ENCODE peak calls at places on chromosome 13, in six cellular contexts. One of them, this sample, is unnamed.

GRCh38 chr13:58712191-58712590 is 1080.6 kb downstream of the PCDH17 start:
- DNase-seq in stomach: no peak
- DNase-seq in H1: peak
- DNase-seq in suprapubic skin: no peak
- DNase-seq in SK-N-SH: no peak
- DNase-seq in GM23338: peak
- DNase-seq in this sample: no peak

GRCh38 chr13:33927315-33927714 is 109.4 kb downstream of the RFC3 start:
- DNase-seq in stomach: no peak
- DNase-seq in H1: no peak
- DNase-seq in suprapubic skin: no peak
- DNase-seq in SK-N-SH: no peak
- DNase-seq in GM23338: no peak
- DNase-seq in this sample: no peak

GRCh38 chr13:48000559-48001126 is 430 bp downstream of the SUCLA2 start:
- DNase-seq in stomach: peak
- DNase-seq in H1: no peak
- DNase-seq in suprapubic skin: no peak
- DNase-seq in SK-N-SH: no peak
- DNase-seq in GM23338: peak
- DNase-seq in this sample: no peak

GRCh38 chr13:33191425-33192221 is 93.9 kb downstream of the STARD13 start:
- DNase-seq in stomach: no peak
- DNase-seq in H1: no peak
- DNase-seq in suprapubic skin: no peak
- DNase-seq in SK-N-SH: peak
- DNase-seq in GM23338: no peak
- DNase-seq in this sample: no peak

GRCh38 chr13:93416943-93417342 is 190.3 kb downstream of the GPC6 start:
- DNase-seq in stomach: no peak
- DNase-seq in H1: no peak
- DNase-seq in suprapubic skin: no peak
- DNase-seq in SK-N-SH: no peak
- DNase-seq in GM23338: no peak
- DNase-seq in this sample: no peak

GRCh38 chr13:40502236-40502635 is 164.2 kb downstream of the FOXO1 start:
- DNase-seq in stomach: no peak
- DNase-seq in H1: peak
- DNase-seq in suprapubic skin: no peak
- DNase-seq in SK-N-SH: no peak
- DNase-seq in GM23338: no peak
- DNase-seq in this sample: no peak

GRCh38 chr13:50198508-50198907 is 183.3 kb downstream of the KCNRG start:
- DNase-seq in stomach: no peak
- DNase-seq in H1: no peak
- DNase-seq in suprapubic skin: no peak
- DNase-seq in SK-N-SH: no peak
- DNase-seq in GM23338: no peak
- DNase-seq in this sample: no peak

GRCh38 chr13:89733686-89734085 is 1613.8 kb upstream of the MIR17HG start:
- DNase-seq in stomach: no peak
- DNase-seq in H1: no peak
- DNase-seq in suprapubic skin: no peak
- DNase-seq in SK-N-SH: no peak
- DNase-seq in GM23338: no peak
- DNase-seq in this sample: no peak

GRCh38 chr13:99614465-99614885 is 113.2 kb downstream of the TM9SF2 start:
- DNase-seq in stomach: peak
- DNase-seq in H1: no peak
- DNase-seq in suprapubic skin: no peak
- DNase-seq in SK-N-SH: peak
- DNase-seq in GM23338: peak
- DNase-seq in this sample: no peak

GRCh38 chr13:110283661-110284516 is 23.1 kb downstream of the COL4A1 start:
- DNase-seq in stomach: no peak
- DNase-seq in H1: no peak
- DNase-seq in suprapubic skin: no peak
- DNase-seq in SK-N-SH: no peak
- DNase-seq in GM23338: no peak
- DNase-seq in this sample: no peak

GRCh38 chr13:50400930-50401553 is 385.8 kb downstream of the KCNRG start:
- DNase-seq in stomach: no peak
- DNase-seq in H1: no peak
- DNase-seq in suprapubic skin: no peak
- DNase-seq in SK-N-SH: no peak
- DNase-seq in GM23338: no peak
- DNase-seq in this sample: no peak

GRCh38 chr13:111225810-111226546 is 94.5 kb upstream of the TEX29 start:
- DNase-seq in stomach: no peak
- DNase-seq in H1: no peak
- DNase-seq in suprapubic skin: no peak
- DNase-seq in SK-N-SH: no peak
- DNase-seq in GM23338: no peak
- DNase-seq in this sample: no peak

DNA sequence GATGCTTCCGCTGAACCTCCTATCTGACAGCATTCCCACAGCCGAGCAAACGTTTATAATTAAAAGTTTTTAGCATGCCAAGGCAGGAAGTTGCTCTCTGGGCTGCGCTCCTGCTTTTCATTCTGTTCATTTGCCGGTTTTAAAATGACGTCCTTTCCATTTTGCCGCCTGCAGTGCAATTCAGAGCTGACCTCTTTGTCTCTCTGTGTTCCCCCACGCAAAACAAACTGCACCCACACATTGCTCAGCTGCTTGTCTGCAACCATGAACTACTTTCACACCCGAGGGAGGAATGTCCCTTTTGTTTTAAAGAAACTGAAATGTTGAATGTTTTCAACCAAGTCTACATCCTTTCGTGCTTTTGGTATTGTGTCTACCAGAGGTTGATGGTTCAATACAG is 416.5 kb downstream of the EFNB2 start:
- DNase-seq in stomach: no peak
- DNase-seq in H1: no peak
- DNase-seq in suprapubic skin: no peak
- DNase-seq in SK-N-SH: no peak
- DNase-seq in GM23338: no peak
- DNase-seq in this sample: no peak
- H3K4me3 ChIP-seq in stomach: no peak
- H3K4me3 ChIP-seq in H1: no peak
- H3K4me3 ChIP-seq in suprapubic skin: no peak
- H3K4me3 ChIP-seq in SK-N-SH: no peak
- H3K4me3 ChIP-seq in GM23338: no peak
- H3K4me3 ChIP-seq in this sample: no peak

GRCh38 chr13:113605866-113606438 is 21.4 kb downstream of the TFDP1 start:
- DNase-seq in stomach: no peak
- DNase-seq in H1: no peak
- DNase-seq in suprapubic skin: no peak
- DNase-seq in SK-N-SH: no peak
- DNase-seq in GM23338: no peak
- DNase-seq in this sample: no peak
- TF ChIP-seq POLR2AphosphoS5 in stomach: no peak
- TF ChIP-seq POLR2AphosphoS5 in H1: no peak
- TF ChIP-seq POLR2AphosphoS5 in suprapubic skin: no peak
- TF ChIP-seq POLR2AphosphoS5 in SK-N-SH: no peak
- TF ChIP-seq POLR2AphosphoS5 in GM23338: no peak
- TF ChIP-seq POLR2AphosphoS5 in this sample: no peak

GRCh38 chr13:30446122-30446500 is 19.6 kb downstream of the HMGB1 start:
- DNase-seq in stomach: no peak
- DNase-seq in H1: no peak
- DNase-seq in suprapubic skin: no peak
- DNase-seq in SK-N-SH: no peak
- DNase-seq in GM23338: peak
- DNase-seq in this sample: no peak
- H3K4me3 ChIP-seq in stomach: peak
- H3K4me3 ChIP-seq in H1: peak
- H3K4me3 ChIP-seq in suprapubic skin: peak
- H3K4me3 ChIP-seq in SK-N-SH: no peak
- H3K4me3 ChIP-seq in GM23338: peak
- H3K4me3 ChIP-seq in this sample: peak

GRCh38 chr13:27450921-27451461 is 627 bp upstream of the MTIF3 start:
- DNase-seq in stomach: peak
- DNase-seq in H1: peak
- DNase-seq in suprapubic skin: peak
- DNase-seq in SK-N-SH: peak
- DNase-seq in GM23338: peak
- DNase-seq in this sample: peak
- TF ChIP-seq POLR2AphosphoS5 in stomach: no peak
- TF ChIP-seq POLR2AphosphoS5 in H1: no peak
- TF ChIP-seq POLR2AphosphoS5 in suprapubic skin: no peak
- TF ChIP-seq POLR2AphosphoS5 in SK-N-SH: no peak
- TF ChIP-seq POLR2AphosphoS5 in GM23338: no peak
- TF ChIP-seq POLR2AphosphoS5 in this sample: no peak

DNA sequence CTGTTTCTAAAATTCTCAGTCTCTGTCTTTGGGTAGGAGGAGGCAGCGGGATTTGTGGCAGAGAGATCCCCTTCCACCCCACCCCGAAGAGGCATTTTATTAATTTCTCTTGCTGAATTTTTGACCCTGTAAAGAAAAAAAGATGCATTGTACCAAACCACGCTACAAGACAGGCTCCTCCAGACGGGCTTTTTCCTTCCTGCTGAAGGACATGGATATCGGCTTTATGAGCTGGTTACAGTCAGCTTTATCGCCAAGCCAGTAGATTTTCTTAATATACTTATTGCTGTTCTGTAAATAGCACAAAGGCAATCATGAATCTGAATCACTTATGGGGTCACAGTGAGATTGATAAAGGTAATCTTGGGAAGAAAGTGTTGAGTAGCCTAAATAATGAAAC is 24.5 kb downstream of the MBNL2 start:
- DNase-seq in stomach: no peak
- DNase-seq in H1: no peak
- DNase-seq in suprapubic skin: no peak
- DNase-seq in SK-N-SH: no peak
- DNase-seq in GM23338: no peak
- DNase-seq in this sample: no peak
- H3K4me3 ChIP-seq in stomach: peak
- H3K4me3 ChIP-seq in H1: no peak
- H3K4me3 ChIP-seq in suprapubic skin: peak
- H3K4me3 ChIP-seq in SK-N-SH: no peak
- H3K4me3 ChIP-seq in GM23338: no peak
- H3K4me3 ChIP-seq in this sample: no peak

GRCh38 chr13:98496239-98496668 is 80.7 kb downstream of the STK24 start:
- DNase-seq in stomach: no peak
- DNase-seq in H1: no peak
- DNase-seq in suprapubic skin: peak
- DNase-seq in SK-N-SH: no peak
- DNase-seq in GM23338: no peak
- DNase-seq in this sample: no peak
- TF ChIP-seq POLR2AphosphoS5 in stomach: no peak
- TF ChIP-seq POLR2AphosphoS5 in H1: no peak
- TF ChIP-seq POLR2AphosphoS5 in suprapubic skin: peak
- TF ChIP-seq POLR2AphosphoS5 in SK-N-SH: no peak
- TF ChIP-seq POLR2AphosphoS5 in GM23338: no peak
- TF ChIP-seq POLR2AphosphoS5 in this sample: no peak

DNA sequence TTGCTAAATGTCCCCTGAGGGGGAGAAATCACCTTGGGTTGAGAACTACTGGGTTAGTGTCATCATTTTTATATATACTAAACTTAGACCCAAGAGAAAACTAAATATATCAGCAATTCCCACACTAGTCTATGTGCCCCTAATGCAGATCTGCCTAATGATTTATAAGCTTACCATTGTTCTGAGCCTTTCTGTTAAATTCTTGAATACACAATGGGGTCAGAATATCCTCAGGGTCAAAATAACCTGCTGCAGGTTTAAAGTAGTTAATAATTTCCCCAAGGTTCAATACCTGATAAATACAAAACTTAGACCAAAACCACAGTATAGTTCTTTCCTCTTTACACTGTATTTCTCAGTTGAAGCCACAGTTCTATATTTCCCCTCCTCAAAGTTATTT is 4.6 kb downstream of the VWA8 start:
- DNase-seq in stomach: no peak
- DNase-seq in H1: no peak
- DNase-seq in suprapubic skin: no peak
- DNase-seq in SK-N-SH: no peak
- DNase-seq in GM23338: no peak
- DNase-seq in this sample: no peak
- H3K4me3 ChIP-seq in stomach: no peak
- H3K4me3 ChIP-seq in H1: no peak
- H3K4me3 ChIP-seq in suprapubic skin: no peak
- H3K4me3 ChIP-seq in SK-N-SH: no peak
- H3K4me3 ChIP-seq in GM23338: no peak
- H3K4me3 ChIP-seq in this sample: no peak

GRCh38 chr13:76885203-76886004 is 801 bp downstream of the KCTD12 start:
- DNase-seq in stomach: peak
- DNase-seq in H1: peak
- DNase-seq in suprapubic skin: peak
- DNase-seq in SK-N-SH: peak
- DNase-seq in GM23338: peak
- DNase-seq in this sample: peak
- TF ChIP-seq POLR2AphosphoS5 in stomach: no peak
- TF ChIP-seq POLR2AphosphoS5 in H1: no peak
- TF ChIP-seq POLR2AphosphoS5 in suprapubic skin: peak
- TF ChIP-seq POLR2AphosphoS5 in SK-N-SH: no peak
- TF ChIP-seq POLR2AphosphoS5 in GM23338: no peak
- TF ChIP-seq POLR2AphosphoS5 in this sample: peak

GRCh38 chr13:94713556-94714182 is 1.3 kb upstream of the SOX21 start:
- DNase-seq in stomach: no peak
- DNase-seq in H1: peak
- DNase-seq in suprapubic skin: no peak
- DNase-seq in SK-N-SH: no peak
- DNase-seq in GM23338: peak
- DNase-seq in this sample: no peak
- H3K4me3 ChIP-seq in stomach: peak
- H3K4me3 ChIP-seq in H1: peak
- H3K4me3 ChIP-seq in suprapubic skin: peak
- H3K4me3 ChIP-seq in SK-N-SH: no peak
- H3K4me3 ChIP-seq in GM23338: peak
- H3K4me3 ChIP-seq in this sample: no peak

DNA sequence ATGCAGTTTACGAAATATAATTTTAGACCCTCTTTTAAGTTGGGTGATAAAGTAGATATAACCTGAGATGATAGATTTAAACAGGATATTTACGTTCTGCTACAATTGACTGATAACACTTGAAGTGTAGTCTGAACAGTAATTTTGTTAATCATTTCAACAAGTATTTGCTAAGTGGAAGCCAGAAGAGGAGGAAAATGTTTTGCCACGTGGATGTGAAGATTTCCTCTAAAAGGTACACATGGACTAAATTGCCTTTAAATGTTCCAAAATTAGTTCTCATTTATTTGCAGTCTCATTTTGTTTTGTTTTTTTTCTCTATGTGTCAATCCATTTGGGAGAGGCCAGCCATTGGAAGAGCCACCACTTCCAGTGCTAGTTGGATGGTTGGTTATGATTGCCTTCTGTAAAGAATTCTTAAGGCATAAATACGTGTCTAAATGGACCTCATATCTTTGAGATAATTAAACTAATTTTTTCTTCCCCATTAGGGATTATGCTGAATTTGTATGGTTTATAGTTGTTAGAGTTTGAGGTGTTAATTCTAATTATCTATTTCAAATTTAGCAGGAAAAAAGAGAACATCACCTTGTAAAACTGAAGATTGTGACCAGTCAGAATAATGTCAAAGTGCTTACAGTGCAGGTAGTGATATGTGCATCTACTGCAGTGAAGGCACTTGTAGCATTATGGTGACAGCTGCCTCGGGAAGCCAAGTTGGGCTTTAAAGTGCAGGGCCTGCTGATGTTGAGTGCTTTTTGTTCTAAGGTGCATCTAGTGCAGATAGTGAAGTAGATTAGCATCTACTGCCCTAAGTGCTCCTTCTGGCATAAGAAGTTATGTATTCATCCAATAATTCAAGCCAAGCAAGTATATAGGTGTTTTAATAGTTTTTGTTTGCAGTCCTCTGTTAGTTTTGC is 2.8 kb downstream of the MIR17HG start:
- DNase-seq in stomach: no peak
- DNase-seq in H1: no peak
- DNase-seq in suprapubic skin: no peak
- DNase-seq in SK-N-SH: no peak
- DNase-seq in GM23338: no peak
- DNase-seq in this sample: no peak
- TF ChIP-seq POLR2AphosphoS5 in stomach: no peak
- TF ChIP-seq POLR2AphosphoS5 in H1: peak
- TF ChIP-seq POLR2AphosphoS5 in suprapubic skin: no peak
- TF ChIP-seq POLR2AphosphoS5 in SK-N-SH: no peak
- TF ChIP-seq POLR2AphosphoS5 in GM23338: peak
- TF ChIP-seq POLR2AphosphoS5 in this sample: no peak